ENCODE peak calls at places on chromosome 17, in eight cellular contexts. G is AG04450, O is WTC11, D is activated B cell treated with CpG ODN at 0.5 μM for 24 hours, Y is kidney epithelial cell, V is HEK293T, M is NCI-H1417, S is heart right ventricle. X is an unnamed sample.

GRCh38 chr17:58665946-58666857 is 25.6 kb downstream of the TEX14 start:
- DNase-seq in M (no peak), D (no peak), S (no peak), O (no peak), Y (no peak), G (no peak), V (no peak), X (no peak)

GRCh38 chr17:63987616-63988478 is 10.3 kb upstream of the PRR29 start:
- DNase-seq in Y (no peak), O (no peak), V (no peak), D (no peak), S (no peak), M (no peak), G (no peak), X (no peak)

GRCh38 chr17:21213005-21213404 is 956 bp downstream of the TMEM11 start:
- DNase-seq in V (no peak), G (no peak), M (no peak), O (no peak), D (no peak), S (no peak), Y (no peak), X (no peak)

GRCh38 chr17:77721823-77722160 is 236.7 kb upstream of the TNRC6C start:
- DNase-seq in Y (no peak), O (no peak), D (no peak), M (no peak), V (no peak), G (no peak), S (no peak), X (no peak)

GRCh38 chr17:79294459-79295071 is 219.9 kb downstream of the ENGASE start:
- DNase-seq in Y (no peak), S (peak; percentile 67), D (peak; percentile 34), O (peak; percentile 89), G (no peak), M (no peak), V (peak; percentile 83), X (peak; percentile 9)

GRCh38 chr17:41520821-41521521 is 2.3 kb upstream of the KRT15 start:
- DNase-seq in Y (no peak), G (no peak), O (no peak), D (no peak), S (no peak), M (peak; percentile 79), V (no peak), X (no peak)

GRCh38 chr17:57985675-57985974 is 2.4 kb downstream of the VEZF1 start:
- DNase-seq in D (no peak), V (no peak), M (no peak), O (no peak), Y (no peak), G (no peak), S (no peak), X (no peak)

GRCh38 chr17:80850817-80851216 is 140.8 kb upstream of the CHMP6 start:
- DNase-seq in Y (no peak), G (no peak), V (no peak), M (no peak), D (no peak), O (no peak), S (no peak), X (no peak)

GRCh38 chr17:72466606-72467005 is 345.8 kb downstream of the SOX9 start:
- DNase-seq in Y (no peak), D (no peak), M (no peak), S (no peak), V (no peak), O (no peak), G (no peak), X (no peak)

GRCh38 chr17:61283043-61283442 is 116.6 kb upstream of the TBX2 start:
- DNase-seq in O (no peak), M (no peak), D (no peak), S (no peak), G (no peak), Y (no peak), V (no peak), X (no peak)

GRCh38 chr17:70059649-70060048 is 15.4 kb upstream of the KCNJ16 start:
- DNase-seq in V (no peak), O (no peak), Y (no peak), S (no peak), G (no peak), M (no peak), D (no peak), X (no peak)

GRCh38 chr17:33778505-33779398 is 476.3 kb upstream of the CCL2 start:
- DNase-seq in D (no peak), V (peak; percentile 47), Y (peak; percentile 16), G (peak; percentile 45), M (peak; percentile 17), S (no peak), O (peak; percentile 45), X (peak; percentile 2)

GRCh38 chr17:81551458-81552243 is 502 bp downstream of the FAAP100 start:
- DNase-seq in V (peak; percentile 39), O (no peak), D (no peak), M (no peak), Y (no peak), S (peak; percentile 27), G (no peak), X (no peak)

GRCh38 chr17:78798695-78799559 is 16.9 kb upstream of the CYTH1 start:
- DNase-seq in O (no peak), Y (no peak), V (no peak), G (no peak), M (peak; percentile 4), D (no peak), S (no peak), X (no peak)

GRCh38 chr17:37737081-37737480 is 7.8 kb downstream of the HNF1B start:
- DNase-seq in V (no peak), Y (no peak), O (no peak), D (no peak), S (no peak), M (no peak), G (no peak), X (no peak)

GRCh38 chr17:80720624-80721577 is 176.3 kb downstream of the RPTOR start:
- DNase-seq in Y (peak; percentile 49), O (no peak), S (no peak), D (no peak), G (no peak), M (peak; percentile 25), V (no peak), X (peak; percentile 77)

GRCh38 chr17:64230551-64231408 is 32.3 kb downstream of the TEX2 start:
- DNase-seq in V (no peak), S (no peak), M (no peak), O (no peak), G (peak; percentile 84), Y (peak; percentile 80), D (no peak), X (peak; percentile 94)

GRCh38 chr17:17104494-17104893 is 62.2 kb downstream of the MPRIP start:
- DNase-seq in S (no peak), Y (no peak), O (no peak), D (no peak), M (no peak), G (no peak), V (no peak), X (no peak)

GRCh38 chr17:43526886-43527648 is 19.1 kb downstream of the ETV4 start:
- DNase-seq in V (no peak), O (no peak), S (no peak), G (no peak), Y (no peak), M (no peak), D (no peak), X (no peak)

GRCh38 chr17:62705116-62705515 is 77.6 kb downstream of the MRC2 start:
- DNase-seq in D (no peak), G (no peak), O (no peak), V (no peak), Y (no peak), M (no peak), S (no peak), X (no peak)

GRCh38 chr17:15290605-15291004 is 25.5 kb upstream of the PMP22 start:
- DNase-seq in D (no peak), O (no peak), V (no peak), M (no peak), Y (no peak), S (no peak), G (no peak), X (no peak)

GRCh38 chr17:79835953-79836951 is 3.0 kb downstream of the CBX4 start:
- DNase-seq in S (no peak), V (no peak), O (peak; percentile 97), G (no peak), M (peak; percentile 40), D (no peak), Y (no peak), X (no peak)

GRCh38 chr17:79995691-79996090 is 40.0 kb downstream of the TBC1D16 start:
- DNase-seq in S (no peak), O (no peak), Y (no peak), D (no peak), G (no peak), M (no peak), V (no peak), X (no peak)